ENCODE peak calls at places on chromosome 9, in six cellular contexts. N is OCI-LY7, K is GM23338, M is MM.1S, I is hepatocyte, F is HCT116. A is an unnamed sample.

GRCh38 chr9:35074141-35074540 is 1.7 kb upstream of the VCP start:
- DNase-seq in N (no peak), I (no peak), K (no peak), F (no peak), M (no peak), A (no peak)

GRCh38 chr9:79287881-79288280 is 283.9 kb upstream of the TLE4 start:
- DNase-seq in K (no peak), N (no peak), F (no peak), M (no peak), I (no peak), A (no peak)

GRCh38 chr9:90642570-90643539 is at the start of gene DIRAS2:
- DNase-seq in F (peak; percentile 6), M (peak; percentile 94), N (no peak), I (peak; percentile 84), K (peak; percentile 84), A (peak; percentile 57)

GRCh38 chr9:75588808-75589207 is 301.7 kb upstream of the PCSK5 start:
- DNase-seq in F (no peak), N (peak; percentile 37), I (no peak), M (no peak), K (peak; percentile 48), A (peak; percentile 1)

GRCh38 chr9:93950619-93951601 is 4.2 kb downstream of the BARX1 start:
- DNase-seq in I (peak; percentile 54), M (peak; percentile 44), N (no peak), F (no peak), K (peak; percentile 79), A (peak; percentile 15)

GRCh38 chr9:107131108-107131799 is 151.8 kb upstream of the RAD23B start:
- DNase-seq in N (no peak), K (no peak), I (peak; percentile 25), M (no peak), F (no peak), A (peak; percentile 25)

GRCh38 chr9:114446036-114446435 is 58.3 kb upstream of the AKNA start:
- DNase-seq in N (no peak), F (no peak), I (no peak), K (no peak), M (no peak), A (peak; percentile 16)

GRCh38 chr9:121769939-121770338 is 118.5 kb downstream of the DAB2IP start:
- DNase-seq in K (no peak), I (no peak), M (no peak), N (no peak), F (no peak), A (no peak)

GRCh38 chr9:104286187-104286586 is 192.1 kb downstream of the SMC2 start:
- DNase-seq in M (no peak), F (no peak), N (no peak), K (no peak), I (no peak), A (no peak)

GRCh38 chr9:105067895-105068580 is 140.1 kb upstream of the ABCA1 start:
- DNase-seq in K (no peak), M (no peak), F (no peak), I (no peak), N (no peak), A (peak; percentile 39)

GRCh38 chr9:77819672-77820071 is 171.6 kb upstream of the GNA14 start:
- DNase-seq in K (no peak), F (no peak), N (no peak), I (no peak), M (no peak), A (no peak)

GRCh38 chr9:128494108-128494742 is 10.3 kb upstream of the GLE1 start:
- DNase-seq in F (no peak), I (no peak), K (no peak), N (no peak), M (no peak), A (no peak)

GRCh38 chr9:107639426-107639825 is 149.9 kb upstream of the KLF4 start:
- DNase-seq in M (peak; percentile 34), N (no peak), K (no peak), F (no peak), I (no peak), A (no peak)

GRCh38 chr9:114560956-114561355 is 26.6 kb upstream of the ATP6V1G1 start:
- DNase-seq in M (no peak), N (no peak), K (no peak), F (no peak), I (no peak), A (no peak)

GRCh38 chr9:96255698-96256097 is 46.3 kb downstream of the HSD17B3 start:
- DNase-seq in M (no peak), I (no peak), N (no peak), K (peak; percentile 24), F (no peak), A (no peak)

GRCh38 chr9:126692041-126692758 is 78.5 kb downstream of the LMX1B start:
- DNase-seq in M (no peak), N (no peak), F (no peak), I (no peak), K (no peak), A (no peak)

GRCh38 chr9:124894741-124895170 is 32.8 kb downstream of the ARPC5L start:
- DNase-seq in F (peak; percentile 10), M (peak; percentile 37), K (peak; percentile 77), N (peak; percentile 83), I (peak; percentile 42), A (peak; percentile 39)

GRCh38 chr9:114184071-114184470 is 28.7 kb downstream of the COL27A1 start:
- DNase-seq in M (no peak), K (no peak), N (no peak), I (no peak), F (no peak), A (peak; percentile 9)

GRCh38 chr9:114965565-114965964 is 35.2 kb upstream of the TNFSF8 start:
- DNase-seq in M (no peak), I (no peak), F (no peak), K (no peak), N (no peak), A (no peak)

GRCh38 chr9:71048271-71048670 is 73.2 kb downstream of the TRPM3 start:
- DNase-seq in F (no peak), N (no peak), M (no peak), I (no peak), K (no peak), A (no peak)

GRCh38 chr9:3150030-3150429 is 306.1 kb upstream of the PUM3 start:
- DNase-seq in I (no peak), M (no peak), K (no peak), F (no peak), N (no peak), A (no peak)

GRCh38 chr9:119009253-119009652 is 360.0 kb downstream of the BRINP1 start:
- DNase-seq in F (no peak), I (no peak), M (peak; percentile 32), K (peak; percentile 6), N (no peak), A (no peak)

GRCh38 chr9:87622936-87623335 is 103.0 kb upstream of the CTSL start:
- DNase-seq in F (no peak), M (no peak), I (no peak), K (no peak), N (no peak), A (no peak)

GRCh38 chr9:34204011-34204635 is 25.3 kb downstream of the UBAP1 start:
- DNase-seq in M (no peak), F (no peak), N (no peak), K (no peak), I (no peak), A (peak; percentile 68)

GRCh38 chr9:6794936-6795335 is 37.2 kb downstream of the KDM4C start:
- DNase-seq in F (no peak), M (no peak), K (no peak), N (no peak), I (no peak), A (no peak)

GRCh38 chr9:22986556-22986955 is 539.9 kb downstream of the DMRTA1 start:
- DNase-seq in F (no peak), I (no peak), M (no peak), N (no peak), K (peak; percentile 38), A (peak; percentile 9)

GRCh38 chr9:86464242-86464641 is 110.0 kb upstream of the TUT7 start:
- DNase-seq in I (no peak), K (no peak), M (peak; percentile 36), N (no peak), F (no peak), A (no peak)

GRCh38 chr9:128411373-128412119 is 9.1 kb upstream of the CERCAM start:
- DNase-seq in F (no peak), K (no peak), I (peak; percentile 1), N (no peak), M (no peak), A (no peak)

DNA sequence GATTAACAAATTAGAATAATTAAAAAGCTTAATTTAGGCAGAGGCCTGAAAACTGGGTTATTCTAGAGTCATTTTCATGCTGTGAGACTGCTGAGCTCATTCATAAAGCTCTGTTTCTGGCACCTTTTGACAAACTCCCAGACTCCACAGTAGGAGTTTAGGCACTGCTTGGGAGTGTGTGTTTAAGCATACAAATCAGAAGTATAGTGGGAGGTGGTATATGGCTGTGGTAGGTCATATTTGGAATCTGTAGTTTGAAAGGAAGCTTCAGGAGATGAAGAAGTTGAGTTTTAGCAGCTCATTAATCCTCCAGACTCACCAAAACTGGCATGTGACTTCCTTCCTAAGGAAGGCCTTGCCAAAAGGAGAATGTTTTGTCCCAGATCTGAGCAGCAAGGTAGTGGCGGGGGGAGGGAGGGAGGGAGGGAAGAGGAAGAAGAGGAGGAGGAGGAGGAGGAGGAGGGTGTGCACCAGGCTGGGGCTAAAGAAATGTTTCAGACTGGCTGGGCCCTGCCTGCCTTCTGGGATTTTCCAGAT is 52.8 kb downstream of the SAXO1 start:
- DNase-seq in I (no peak), F (no peak), N (no peak), K (no peak), M (no peak), A (no peak)
- H2AFZ ChIP-seq in I (no peak overlapping the region), F (no peak overlapping the region), N (no peak overlapping the region), K (peak overlapping the region; percentile 86), M (no peak overlapping the region), A (no peak overlapping the region)

DNA sequence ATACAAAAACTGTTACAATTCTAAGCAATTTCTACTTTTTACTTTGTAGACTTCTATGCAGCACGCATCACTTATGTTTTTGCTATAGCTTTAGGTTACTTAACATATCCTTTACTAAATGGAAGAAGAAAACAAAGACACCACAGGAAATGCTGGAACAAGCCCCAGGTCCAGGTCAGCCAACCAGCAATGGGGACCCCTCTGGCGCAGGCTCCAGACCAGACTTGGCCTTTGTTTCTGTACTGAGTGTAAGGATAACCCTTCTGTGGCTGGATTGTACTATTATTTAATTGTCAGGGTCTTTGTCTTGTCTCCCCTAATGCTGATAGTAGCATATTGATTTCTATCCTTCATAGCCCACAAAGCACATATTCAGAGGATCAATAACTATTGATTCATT is 4.2 kb downstream of the SEMA4D start:
- DNase-seq in I (no peak), F (no peak), M (no peak), K (peak; percentile 39), N (no peak), A (no peak)
- H3K9me2 ChIP-seq in I (no peaks in the 10 kb centered on the region), F (no peaks in the 10 kb centered on the region), M (no peaks in the 10 kb centered on the region), K (peaks cover 11% of the 10 kb centered on the region), N (no peaks in the 10 kb centered on the region), A (no peaks in the 10 kb centered on the region)

GRCh38 chr9:83544002-83544698 is 5.9 kb upstream of the FRMD3 start:
- DNase-seq in N (peak; percentile 53), F (peak; percentile 42), K (peak; percentile 88), I (peak; percentile 80), M (peak; percentile 80), A (peak; percentile 75)
- TF ChIP-seq CTCF in N (peak; percentile 86), F (peak; percentile 78), K (peak; percentile 88), I (peak; percentile 71), M (peak; percentile 82), A (peak; percentile 74)

DNA sequence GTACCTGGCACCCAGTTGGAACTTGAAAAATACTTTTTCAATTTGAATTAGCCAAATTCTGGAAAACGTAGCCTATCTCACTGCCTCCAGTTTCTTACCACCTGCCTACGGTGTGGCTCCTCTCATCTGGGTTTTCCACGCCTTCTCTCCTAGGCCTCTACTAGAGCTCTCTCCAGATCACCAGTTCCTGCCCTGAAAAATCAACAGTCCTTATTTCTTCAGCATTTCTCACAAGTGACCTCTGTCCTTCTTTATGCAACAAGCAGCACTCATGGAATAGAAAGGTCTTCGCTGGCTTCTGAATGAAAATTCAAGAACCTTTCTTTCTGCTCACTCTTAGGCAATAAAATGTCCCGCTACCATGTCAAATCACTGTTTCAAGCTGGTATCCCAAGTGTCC is 64.8 kb downstream of the PIP5K1B start:
- DNase-seq in N (no peak), F (no peak), I (no peak), K (no peak), M (no peak), A (no peak)
- H2AFZ ChIP-seq in N (no peak overlapping the region), F (no peak overlapping the region), I (no peak overlapping the region), K (no peak overlapping the region), M (no peak overlapping the region), A (no peak overlapping the region)

A was measured in PC-3.